ENCODE peak calls at places on chromosome 1, in eight cellular contexts. One of them, this sample, is unnamed.

GRCh38 chr1:198205021-198205684 is 48.4 kb downstream of the NEK7 start:
- DNase-seq in GM23338: no peak
- DNase-seq in SK-N-SH: no peak
- DNase-seq in HL-60: no peak
- DNase-seq in HCT116: no peak
- DNase-seq in K562: no peak
- DNase-seq in HepG2: no peak
- DNase-seq in GM12878: no peak
- DNase-seq in this sample: no peak

GRCh38 chr1:212583643-212584042 is 24.9 kb upstream of the ATF3 start:
- DNase-seq in GM23338: no peak
- DNase-seq in SK-N-SH: no peak
- DNase-seq in HL-60: no peak
- DNase-seq in HCT116: no peak
- DNase-seq in K562: no peak
- DNase-seq in HepG2: no peak
- DNase-seq in GM12878: no peak
- DNase-seq in this sample: no peak

GRCh38 chr1:223052479-223052878 is 90.6 kb downstream of the TLR5 start:
- DNase-seq in GM23338: no peak
- DNase-seq in SK-N-SH: no peak
- DNase-seq in HL-60: no peak
- DNase-seq in HCT116: no peak
- DNase-seq in K562: no peak
- DNase-seq in HepG2: no peak
- DNase-seq in GM12878: no peak
- DNase-seq in this sample: no peak

GRCh38 chr1:221987860-221988520 is 246.1 kb upstream of the DUSP10 start:
- DNase-seq in GM23338: no peak
- DNase-seq in SK-N-SH: no peak
- DNase-seq in HL-60: no peak
- DNase-seq in HCT116: no peak
- DNase-seq in K562: peak; percentile 82
- DNase-seq in HepG2: peak; percentile 9
- DNase-seq in GM12878: no peak
- DNase-seq in this sample: no peak

GRCh38 chr1:208048904-208049303 is 138.0 kb upstream of the CD34 start:
- DNase-seq in GM23338: no peak
- DNase-seq in SK-N-SH: no peak
- DNase-seq in HL-60: no peak
- DNase-seq in HCT116: no peak
- DNase-seq in K562: no peak
- DNase-seq in HepG2: no peak
- DNase-seq in GM12878: no peak
- DNase-seq in this sample: no peak

GRCh38 chr1:6028042-6028895 is 17.4 kb upstream of the KCNAB2 start:
- DNase-seq in GM23338: no peak
- DNase-seq in SK-N-SH: no peak
- DNase-seq in HL-60: peak; percentile 94
- DNase-seq in HCT116: no peak
- DNase-seq in K562: no peak
- DNase-seq in HepG2: no peak
- DNase-seq in GM12878: no peak
- DNase-seq in this sample: no peak

GRCh38 chr1:219220945-219221344 is 47.3 kb downstream of the LYPLAL1 start:
- DNase-seq in GM23338: no peak
- DNase-seq in SK-N-SH: no peak
- DNase-seq in HL-60: no peak
- DNase-seq in HCT116: no peak
- DNase-seq in K562: peak; percentile 19
- DNase-seq in HepG2: no peak
- DNase-seq in GM12878: peak; percentile 46
- DNase-seq in this sample: no peak

GRCh38 chr1:64757213-64757612 is 12.3 kb downstream of the RAVER2 start:
- DNase-seq in GM23338: no peak
- DNase-seq in SK-N-SH: no peak
- DNase-seq in HL-60: no peak
- DNase-seq in HCT116: no peak
- DNase-seq in K562: peak; percentile 58
- DNase-seq in HepG2: no peak
- DNase-seq in GM12878: no peak
- DNase-seq in this sample: no peak

GRCh38 chr1:246450485-246451251 is 56.4 kb downstream of the SMYD3 start:
- DNase-seq in GM23338: peak; percentile 56
- DNase-seq in SK-N-SH: peak; percentile 42
- DNase-seq in HL-60: peak; percentile 3
- DNase-seq in HCT116: peak; percentile 12
- DNase-seq in K562: peak; percentile 41
- DNase-seq in HepG2: peak; percentile 5
- DNase-seq in GM12878: no peak
- DNase-seq in this sample: peak; percentile 7

GRCh38 chr1:25727819-25728286 is 72.1 kb upstream of the SELENON start:
- DNase-seq in GM23338: peak; percentile 34
- DNase-seq in SK-N-SH: peak; percentile 82
- DNase-seq in HL-60: no peak
- DNase-seq in HCT116: no peak
- DNase-seq in K562: peak; percentile 38
- DNase-seq in HepG2: peak; percentile 23
- DNase-seq in GM12878: no peak
- DNase-seq in this sample: no peak

GRCh38 chr1:121587777-121588176 is 403.0 kb downstream of the SRGAP2C start:
- DNase-seq in GM23338: no peak
- DNase-seq in SK-N-SH: no peak
- DNase-seq in HL-60: no peak
- DNase-seq in HCT116: no peak
- DNase-seq in K562: no peak
- DNase-seq in HepG2: no peak
- DNase-seq in GM12878: no peak
- DNase-seq in this sample: peak; percentile 47

GRCh38 chr1:114779722-114780121 is 763 bp downstream of the SIKE1 start:
- DNase-seq in GM23338: no peak
- DNase-seq in SK-N-SH: no peak
- DNase-seq in HL-60: no peak
- DNase-seq in HCT116: no peak
- DNase-seq in K562: no peak
- DNase-seq in HepG2: no peak
- DNase-seq in GM12878: no peak
- DNase-seq in this sample: no peak

GRCh38 chr1:165143437-165144065 is 213.0 kb downstream of the LMX1A start:
- DNase-seq in GM23338: peak; percentile 62
- DNase-seq in SK-N-SH: no peak
- DNase-seq in HL-60: peak; percentile 33
- DNase-seq in HCT116: no peak
- DNase-seq in K562: peak; percentile 59
- DNase-seq in HepG2: peak; percentile 6
- DNase-seq in GM12878: no peak
- DNase-seq in this sample: peak; percentile 12

GRCh38 chr1:77541162-77541545 is 141.3 kb downstream of the ZZZ3 start:
- DNase-seq in GM23338: no peak
- DNase-seq in SK-N-SH: no peak
- DNase-seq in HL-60: no peak
- DNase-seq in HCT116: no peak
- DNase-seq in K562: no peak
- DNase-seq in HepG2: no peak
- DNase-seq in GM12878: no peak
- DNase-seq in this sample: no peak

GRCh38 chr1:91173379-91173890 is 151.6 kb upstream of the ZNF644 start:
- DNase-seq in GM23338: no peak
- DNase-seq in SK-N-SH: no peak
- DNase-seq in HL-60: no peak
- DNase-seq in HCT116: no peak
- DNase-seq in K562: no peak
- DNase-seq in HepG2: no peak
- DNase-seq in GM12878: no peak
- DNase-seq in this sample: no peak

GRCh38 chr1:91171906-91172305 is 150.1 kb upstream of the ZNF644 start:
- DNase-seq in GM23338: no peak
- DNase-seq in SK-N-SH: no peak
- DNase-seq in HL-60: no peak
- DNase-seq in HCT116: no peak
- DNase-seq in K562: no peak
- DNase-seq in HepG2: no peak
- DNase-seq in GM12878: no peak
- DNase-seq in this sample: no peak

GRCh38 chr1:91170571-91170970 is 148.7 kb upstream of the ZNF644 start:
- DNase-seq in GM23338: no peak
- DNase-seq in SK-N-SH: no peak
- DNase-seq in HL-60: no peak
- DNase-seq in HCT116: no peak
- DNase-seq in K562: no peak
- DNase-seq in HepG2: no peak
- DNase-seq in GM12878: no peak
- DNase-seq in this sample: no peak

GRCh38 chr1:91174734-91175133 is 152.9 kb upstream of the ZNF644 start:
- DNase-seq in GM23338: no peak
- DNase-seq in SK-N-SH: no peak
- DNase-seq in HL-60: no peak
- DNase-seq in HCT116: no peak
- DNase-seq in K562: no peak
- DNase-seq in HepG2: no peak
- DNase-seq in GM12878: no peak
- DNase-seq in this sample: no peak

GRCh38 chr1:91176250-91176649 is 154.4 kb upstream of the ZNF644 start:
- DNase-seq in GM23338: no peak
- DNase-seq in SK-N-SH: no peak
- DNase-seq in HL-60: no peak
- DNase-seq in HCT116: no peak
- DNase-seq in K562: no peak
- DNase-seq in HepG2: no peak
- DNase-seq in GM12878: no peak
- DNase-seq in this sample: no peak
- H3K27me3 ChIP-seq in GM23338: no peaks in the 10 kb centered on the region
- H3K27me3 ChIP-seq in SK-N-SH: peaks cover 7% of the 10 kb centered on the region
- H3K27me3 ChIP-seq in HL-60: peaks cover 12% of the 10 kb centered on the region
- H3K27me3 ChIP-seq in HCT116: peaks cover 40% of the 10 kb centered on the region
- H3K27me3 ChIP-seq in K562: peaks cover 25% of the 10 kb centered on the region
- H3K27me3 ChIP-seq in HepG2: peaks cover 4% of the 10 kb centered on the region
- H3K27me3 ChIP-seq in GM12878: no peaks in the 10 kb centered on the region
- H3K27me3 ChIP-seq in this sample: peaks cover 18% of the 10 kb centered on the region

DNA sequence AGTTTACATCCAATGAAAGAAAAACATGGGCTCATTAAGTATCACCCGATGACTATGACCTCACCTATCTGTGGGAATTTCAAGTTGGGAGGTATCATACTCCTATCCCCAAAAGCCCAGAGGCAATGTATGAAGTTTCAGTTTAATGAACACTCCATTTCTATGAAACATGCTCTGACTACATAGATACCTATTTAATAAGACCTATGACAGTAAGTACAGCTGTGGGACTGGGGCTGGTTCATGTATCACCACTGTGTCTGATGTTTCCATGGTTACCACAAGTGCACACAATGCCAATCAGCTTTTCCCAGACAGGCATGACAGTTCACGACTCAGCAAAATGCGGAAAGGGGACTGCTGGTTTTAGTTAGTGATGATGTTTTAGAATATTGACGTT is 167.7 kb downstream of the SIPA1L2 start:
- DNase-seq in GM23338: no peak
- DNase-seq in SK-N-SH: no peak
- DNase-seq in HL-60: no peak
- DNase-seq in HCT116: no peak
- DNase-seq in K562: no peak
- DNase-seq in HepG2: no peak
- DNase-seq in GM12878: no peak
- DNase-seq in this sample: no peak
- TF ChIP-seq REST in GM23338: no peak
- TF ChIP-seq REST in SK-N-SH: no peak
- TF ChIP-seq REST in HL-60: no peak
- TF ChIP-seq REST in HCT116: no peak
- TF ChIP-seq REST in K562: no peak
- TF ChIP-seq REST in HepG2: no peak
- TF ChIP-seq REST in GM12878: no peak
- TF ChIP-seq REST in this sample: no peak

DNA sequence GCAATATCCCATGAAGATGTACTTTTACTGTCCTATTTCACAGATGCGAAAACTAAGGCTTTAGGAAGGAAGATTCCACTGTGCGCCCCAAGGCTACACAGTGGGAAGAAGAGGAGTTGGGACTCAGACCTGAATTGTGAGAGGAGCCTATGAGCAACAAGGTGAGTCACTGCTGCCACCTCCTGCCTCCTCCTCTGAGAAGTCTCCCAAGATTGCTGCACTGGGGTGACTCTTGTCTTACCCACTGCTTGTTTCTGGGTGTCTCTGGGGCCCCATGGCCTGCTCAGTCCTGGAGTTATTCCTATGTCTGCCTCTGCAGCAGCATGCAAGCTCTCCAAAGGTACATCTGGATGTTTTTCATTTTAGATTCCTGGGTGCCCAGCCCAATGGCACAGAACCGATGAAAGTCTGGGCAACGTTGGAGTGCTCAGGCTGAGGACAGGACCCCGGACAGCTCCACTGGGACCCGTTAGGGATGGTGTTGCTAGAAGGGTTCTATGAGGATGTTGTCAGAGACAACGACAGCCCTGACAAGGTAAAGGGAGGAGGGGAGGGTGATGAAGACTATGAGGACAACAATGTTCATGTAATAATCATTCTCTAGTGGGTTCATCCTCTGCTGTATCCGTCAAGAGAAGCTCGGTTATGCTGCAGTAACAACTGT is 11.0 kb upstream of the C1QA start:
- DNase-seq in GM23338: peak; percentile 63
- DNase-seq in SK-N-SH: no peak
- DNase-seq in HL-60: no peak
- DNase-seq in HCT116: no peak
- DNase-seq in K562: no peak
- DNase-seq in HepG2: no peak
- DNase-seq in GM12878: no peak
- DNase-seq in this sample: no peak
- H3K27me3 ChIP-seq in GM23338: no peaks in the 10 kb centered on the region
- H3K27me3 ChIP-seq in SK-N-SH: peaks cover 4% of the 10 kb centered on the region
- H3K27me3 ChIP-seq in HL-60: peaks cover 3% of the 10 kb centered on the region
- H3K27me3 ChIP-seq in HCT116: peaks cover 36% of the 10 kb centered on the region
- H3K27me3 ChIP-seq in K562: peaks cover 73% of the 10 kb centered on the region
- H3K27me3 ChIP-seq in HepG2: peaks cover 24% of the 10 kb centered on the region
- H3K27me3 ChIP-seq in GM12878: no peaks in the 10 kb centered on the region
- H3K27me3 ChIP-seq in this sample: peaks cover 2% of the 10 kb centered on the region

DNA sequence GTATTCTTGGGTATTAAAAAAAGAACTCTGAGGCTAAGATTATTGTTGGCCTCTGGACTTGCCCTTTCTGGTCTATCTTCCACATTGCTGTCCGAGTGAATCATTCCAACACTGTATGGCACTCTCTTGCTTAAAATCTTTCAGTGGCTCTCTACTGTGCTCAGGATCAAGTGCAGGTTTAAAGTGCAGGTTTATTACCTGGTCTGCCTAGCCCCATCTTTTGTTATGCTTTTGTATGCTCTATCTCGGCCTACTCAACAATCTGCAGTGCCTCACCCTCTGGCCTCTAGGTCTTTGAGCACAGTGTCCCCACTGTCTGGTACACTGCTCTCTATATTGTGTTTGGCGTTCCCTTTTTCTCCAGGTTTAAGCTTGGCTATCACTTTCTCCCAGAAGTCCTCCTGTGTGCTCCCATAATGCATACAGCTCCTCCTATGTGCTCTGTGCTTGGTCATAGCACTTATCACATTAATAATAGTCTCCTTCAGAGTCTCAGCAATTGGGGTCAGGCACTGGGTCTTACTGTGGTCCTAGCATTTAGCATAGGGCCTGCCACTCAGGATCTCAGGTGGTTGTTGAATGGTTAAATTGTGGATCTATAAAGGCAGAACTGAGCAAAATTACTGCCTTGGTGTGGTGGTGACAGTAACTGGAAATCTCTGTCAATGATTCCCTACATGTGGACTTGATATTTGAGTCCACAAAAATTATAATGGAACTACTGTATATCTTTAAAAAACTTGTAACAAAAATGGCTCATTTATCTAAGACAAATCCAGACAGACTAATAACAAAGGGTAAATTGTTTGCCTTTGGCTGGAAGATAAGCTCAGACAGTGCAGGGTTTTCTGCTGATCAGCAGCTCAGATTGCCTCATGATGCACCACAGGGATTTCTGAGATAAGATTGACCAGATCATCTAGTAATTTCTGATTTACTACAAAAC is 10.6 kb upstream of the LDLRAD1 start:
- DNase-seq in GM23338: no peak
- DNase-seq in SK-N-SH: peak; percentile 34
- DNase-seq in HL-60: no peak
- DNase-seq in HCT116: no peak
- DNase-seq in K562: no peak
- DNase-seq in HepG2: peak; percentile 80
- DNase-seq in GM12878: no peak
- DNase-seq in this sample: no peak
- TF ChIP-seq REST in GM23338: no peak
- TF ChIP-seq REST in SK-N-SH: no peak
- TF ChIP-seq REST in HL-60: no peak
- TF ChIP-seq REST in HCT116: no peak
- TF ChIP-seq REST in K562: no peak
- TF ChIP-seq REST in HepG2: no peak
- TF ChIP-seq REST in GM12878: no peak
- TF ChIP-seq REST in this sample: no peak